ENCODE peak calls at places on chromosomes 6 and 20, in nine cellular contexts. R is T-cell, I is astrocyte of the spinal cord, D is H9, B is Ammon's horn, W is OCI-LY7, M is A673, X is AG08395, T is AG08396. S is an unnamed sample.
A peak's percentile ranks its signal among the peaks of the same experiment; 100 is the strongest.

GRCh38 chr6:38177885-38178583 is 358.5 kb downstream of the ZFAND3 start:
- DNase-seq in R (no peak), I (no peak), D (no peak), B (no peak), W (no peak), M (no peak), X (no peak), T (no peak), S (no peak)

GRCh38 chr6:42136508-42137191 is 5.8 kb downstream of the C6orf132 start:
- DNase-seq in R (no peak), I (peak; percentile 74), D (peak; percentile 89), B (no peak), W (peak; percentile 75), M (peak; percentile 64), X (peak; percentile 73), T (peak; percentile 83), S (peak; percentile 64)

GRCh38 chr6:163720005-163720404 is 305.5 kb downstream of the QKI start:
- DNase-seq in R (no peak), I (no peak), D (no peak), B (no peak), W (no peak), M (no peak), X (no peak), T (no peak), S (no peak)

GRCh38 chr6:156911581-156911980 is 134.4 kb downstream of the ARID1B start:
- DNase-seq in R (no peak), I (no peak), D (no peak), B (no peak), W (no peak), M (no peak), X (no peak), T (no peak), S (no peak)

GRCh38 chr6:169530762-169531143 is 171.1 kb downstream of the WDR27 start:
- DNase-seq in R (no peak), I (no peak), D (no peak), B (no peak), W (no peak), M (no peak), X (no peak), T (no peak), S (no peak)

GRCh38 chr6:79466222-79466834 is 70.9 kb downstream of the LCA5 start:
- DNase-seq in R (no peak), I (peak; percentile 51), D (no peak), B (no peak), W (peak; percentile 4), M (peak; percentile 36), X (peak; percentile 32), T (peak; percentile 29), S (peak; percentile 10)

GRCh38 chr6:72182337-72183246 is 296.2 kb downstream of the RIMS1 start:
- DNase-seq in R (no peak), I (peak; percentile 43), D (peak; percentile 79), B (peak; percentile 20), W (no peak), M (peak; percentile 39), X (peak; percentile 28), T (peak; percentile 42), S (peak; percentile 43)

GRCh38 chr6:111605100-111605748 is 454 bp downstream of the TRAF3IP2 start:
- DNase-seq in R (peak; percentile 13), I (peak; percentile 88), D (peak; percentile 72), B (peak; percentile 73), W (peak; percentile 68), M (peak; percentile 62), X (peak; percentile 72), T (peak; percentile 70), S (peak; percentile 97)

GRCh38 chr6:16318538-16318937 is 80.2 kb downstream of the GMPR start:
- DNase-seq in R (no peak), I (peak; percentile 91), D (no peak), B (peak; percentile 72), W (no peak), M (no peak), X (peak; percentile 88), T (peak; percentile 61), S (peak; percentile 82)

GRCh38 chr6:107666084-107666981 is 157.8 kb downstream of the SCML4 start:
- DNase-seq in R (no peak), I (peak; percentile 64), D (no peak), B (no peak), W (no peak), M (no peak), X (no peak), T (no peak), S (no peak)

GRCh38 chr6:44828780-44829179 is 441.3 kb downstream of the CDC5L start:
- DNase-seq in R (no peak), I (no peak), D (no peak), B (peak; percentile 23), W (no peak), M (no peak), X (no peak), T (no peak), S (no peak)

GRCh38 chr6:130381459-130382380 is 15.9 kb downstream of the TMEM200A start:
- DNase-seq in R (peak; percentile 32), I (no peak), D (no peak), B (no peak), W (peak; percentile 9), M (no peak), X (no peak), T (no peak), S (no peak)

GRCh38 chr6:156816505-156816904 is 39.3 kb downstream of the ARID1B start:
- DNase-seq in R (no peak), I (no peak), D (no peak), B (peak; percentile 45), W (no peak), M (no peak), X (no peak), T (no peak), S (no peak)

GRCh38 chr6:140554421-140554820 is 1180.0 kb upstream of the CITED2 start:
- DNase-seq in R (no peak), I (no peak), D (no peak), B (no peak), W (no peak), M (no peak), X (no peak), T (no peak), S (no peak)

GRCh38 chr6:152318278-152318677 is 318.9 kb downstream of the SYNE1 start:
- DNase-seq in R (no peak), I (no peak), D (no peak), B (no peak), W (no peak), M (no peak), X (no peak), T (peak; percentile 24), S (peak; percentile 20)

GRCh38 chr6:157217894-157218370 is 105.4 kb downstream of the TMEM242 start:
- DNase-seq in R (no peak), I (no peak), D (no peak), B (no peak), W (no peak), M (no peak), X (no peak), T (no peak), S (no peak)

GRCh38 chr6:2220154-2220553 is 25.3 kb downstream of the GMDS start:
- DNase-seq in R (no peak), I (no peak), D (no peak), B (no peak), W (no peak), M (no peak), X (no peak), T (no peak), S (no peak)

GRCh38 chr6:157094038-157094437 is 229.3 kb downstream of the TMEM242 start:
- DNase-seq in R (no peak), I (no peak), D (no peak), B (no peak), W (peak; percentile 10), M (no peak), X (no peak), T (no peak), S (no peak)

GRCh38 chr6:8000080-8001035 is 63.8 kb downstream of the BLOC1S5 start:
- DNase-seq in R (no peak), I (no peak), D (no peak), B (no peak), W (no peak), M (no peak), X (no peak), T (no peak), S (no peak)

GRCh38 chr6:6405031-6405430 is 84.6 kb upstream of the F13A1 start:
- DNase-seq in R (no peak), I (no peak), D (no peak), B (no peak), W (no peak), M (no peak), X (no peak), T (no peak), S (no peak)

GRCh38 chr6:105849741-105850140 is 236.4 kb upstream of the PRDM1 start:
- DNase-seq in R (no peak), I (no peak), D (no peak), B (no peak), W (no peak), M (no peak), X (peak; percentile 35), T (no peak), S (peak; percentile 54)

GRCh38 chr6:42642794-42643193 is 79.0 kb downstream of the UBR2 start:
- DNase-seq in R (no peak), I (no peak), D (no peak), B (no peak), W (no peak), M (no peak), X (no peak), T (no peak), S (no peak)

GRCh38 chr20:3781153-3781910 is at the start of gene SPEF1:
- DNase-seq in R (no peak), I (peak; percentile 90), D (peak; percentile 95), B (peak; percentile 94), W (peak; percentile 82), M (peak; percentile 98), X (peak; percentile 98), T (peak; percentile 96), S (peak; percentile 91)

GRCh38 chr6:160201056-160201455 is 57.6 kb downstream of the SLC22A2 start:
- DNase-seq in R (no peak), I (no peak), D (no peak), B (no peak), W (no peak), M (no peak), X (no peak), T (no peak), S (no peak)

GRCh38 chr6:134196568-134197301 is 121.2 kb downstream of the SGK1 start:
- DNase-seq in R (no peak), I (no peak), D (no peak), B (no peak), W (no peak), M (no peak), X (no peak), T (no peak), S (no peak)